ENCODE peak calls at places on chromosomes 6 and 20, in six cellular contexts. One of them, this sample, is unnamed.

GRCh38 chr6:45985026-45985425 is 30.6 kb downstream of the CLIC5 start:
- DNase-seq in HCT116: no peak
- DNase-seq in fibroblast of lung: no peak
- DNase-seq in GM23338: no peak
- DNase-seq in IMR-90: no peak
- DNase-seq in colonic mucosa: no peak
- DNase-seq in this sample: no peak

GRCh38 chr6:90008908-90009501 is 114.7 kb downstream of the GJA10 start:
- DNase-seq in HCT116: no peak
- DNase-seq in fibroblast of lung: peak
- DNase-seq in GM23338: no peak
- DNase-seq in IMR-90: peak
- DNase-seq in colonic mucosa: no peak
- DNase-seq in this sample: peak

GRCh38 chr6:118791499-118791898 is 102.5 kb upstream of the ASF1A start:
- DNase-seq in HCT116: no peak
- DNase-seq in fibroblast of lung: no peak
- DNase-seq in GM23338: no peak
- DNase-seq in IMR-90: no peak
- DNase-seq in colonic mucosa: no peak
- DNase-seq in this sample: no peak

GRCh38 chr20:2210646-2211556 is 84.9 kb upstream of the TGM3 start:
- DNase-seq in HCT116: no peak
- DNase-seq in fibroblast of lung: peak
- DNase-seq in GM23338: peak
- DNase-seq in IMR-90: peak
- DNase-seq in colonic mucosa: peak
- DNase-seq in this sample: peak

GRCh38 chr6:133804263-133804662 is 84.7 kb upstream of the TCF21 start:
- DNase-seq in HCT116: no peak
- DNase-seq in fibroblast of lung: peak
- DNase-seq in GM23338: no peak
- DNase-seq in IMR-90: peak
- DNase-seq in colonic mucosa: no peak
- DNase-seq in this sample: no peak

GRCh38 chr6:40528051-40528450 is 59.1 kb downstream of the LRFN2 start:
- DNase-seq in HCT116: no peak
- DNase-seq in fibroblast of lung: no peak
- DNase-seq in GM23338: no peak
- DNase-seq in IMR-90: no peak
- DNase-seq in colonic mucosa: no peak
- DNase-seq in this sample: no peak

GRCh38 chr6:499617-500016 is 108.1 kb downstream of the IRF4 start:
- DNase-seq in HCT116: no peak
- DNase-seq in fibroblast of lung: no peak
- DNase-seq in GM23338: no peak
- DNase-seq in IMR-90: no peak
- DNase-seq in colonic mucosa: no peak
- DNase-seq in this sample: no peak

GRCh38 chr20:5191829-5192569 is 65.2 kb downstream of the CDS2 start:
- DNase-seq in HCT116: peak
- DNase-seq in fibroblast of lung: peak
- DNase-seq in GM23338: peak
- DNase-seq in IMR-90: peak
- DNase-seq in colonic mucosa: peak
- DNase-seq in this sample: peak

GRCh38 chr6:132218063-132218696 is 183.1 kb downstream of the MOXD1 start:
- DNase-seq in HCT116: peak
- DNase-seq in fibroblast of lung: peak
- DNase-seq in GM23338: peak
- DNase-seq in IMR-90: peak
- DNase-seq in colonic mucosa: no peak
- DNase-seq in this sample: peak

GRCh38 chr6:14953806-14954205 is 292.1 kb upstream of the JARID2 start:
- DNase-seq in HCT116: no peak
- DNase-seq in fibroblast of lung: no peak
- DNase-seq in GM23338: no peak
- DNase-seq in IMR-90: no peak
- DNase-seq in colonic mucosa: no peak
- DNase-seq in this sample: no peak

GRCh38 chr20:22511943-22512910 is 72.1 kb downstream of the FOXA2 start:
- DNase-seq in HCT116: no peak
- DNase-seq in fibroblast of lung: no peak
- DNase-seq in GM23338: peak
- DNase-seq in IMR-90: no peak
- DNase-seq in colonic mucosa: peak
- DNase-seq in this sample: no peak

GRCh38 chr6:169106176-169106575 is 147.5 kb downstream of the THBS2 start:
- DNase-seq in HCT116: no peak
- DNase-seq in fibroblast of lung: peak
- DNase-seq in GM23338: no peak
- DNase-seq in IMR-90: peak
- DNase-seq in colonic mucosa: no peak
- DNase-seq in this sample: no peak

GRCh38 chr6:37714836-37715425 is 17.2 kb upstream of the MDGA1 start:
- DNase-seq in HCT116: no peak
- DNase-seq in fibroblast of lung: peak
- DNase-seq in GM23338: no peak
- DNase-seq in IMR-90: peak
- DNase-seq in colonic mucosa: no peak
- DNase-seq in this sample: no peak

GRCh38 chr6:17093692-17094091 is 8.2 kb upstream of the STMND1 start:
- DNase-seq in HCT116: no peak
- DNase-seq in fibroblast of lung: no peak
- DNase-seq in GM23338: peak
- DNase-seq in IMR-90: no peak
- DNase-seq in colonic mucosa: no peak
- DNase-seq in this sample: no peak

GRCh38 chr6:9315966-9316650 is 880.8 kb upstream of the SLC35B3 start:
- DNase-seq in HCT116: no peak
- DNase-seq in fibroblast of lung: no peak
- DNase-seq in GM23338: no peak
- DNase-seq in IMR-90: no peak
- DNase-seq in colonic mucosa: no peak
- DNase-seq in this sample: no peak

GRCh38 chr20:8154636-8155035 is 22.6 kb downstream of the PLCB1 start:
- DNase-seq in HCT116: no peak
- DNase-seq in fibroblast of lung: no peak
- DNase-seq in GM23338: no peak
- DNase-seq in IMR-90: no peak
- DNase-seq in colonic mucosa: no peak
- DNase-seq in this sample: no peak

GRCh38 chr6:138509371-138509770 is 10.1 kb upstream of the NHSL1 start:
- DNase-seq in HCT116: peak
- DNase-seq in fibroblast of lung: peak
- DNase-seq in GM23338: peak
- DNase-seq in IMR-90: peak
- DNase-seq in colonic mucosa: peak
- DNase-seq in this sample: peak

GRCh38 chr6:25472314-25472713 is 179.7 kb upstream of the SCGN start:
- DNase-seq in HCT116: no peak
- DNase-seq in fibroblast of lung: no peak
- DNase-seq in GM23338: peak
- DNase-seq in IMR-90: no peak
- DNase-seq in colonic mucosa: no peak
- DNase-seq in this sample: no peak
- TF ChIP-seq CTCF in HCT116: no peak
- TF ChIP-seq CTCF in fibroblast of lung: peak
- TF ChIP-seq CTCF in GM23338: peak
- TF ChIP-seq CTCF in IMR-90: peak
- TF ChIP-seq CTCF in colonic mucosa: no peak
- TF ChIP-seq CTCF in this sample: no peak

DNA sequence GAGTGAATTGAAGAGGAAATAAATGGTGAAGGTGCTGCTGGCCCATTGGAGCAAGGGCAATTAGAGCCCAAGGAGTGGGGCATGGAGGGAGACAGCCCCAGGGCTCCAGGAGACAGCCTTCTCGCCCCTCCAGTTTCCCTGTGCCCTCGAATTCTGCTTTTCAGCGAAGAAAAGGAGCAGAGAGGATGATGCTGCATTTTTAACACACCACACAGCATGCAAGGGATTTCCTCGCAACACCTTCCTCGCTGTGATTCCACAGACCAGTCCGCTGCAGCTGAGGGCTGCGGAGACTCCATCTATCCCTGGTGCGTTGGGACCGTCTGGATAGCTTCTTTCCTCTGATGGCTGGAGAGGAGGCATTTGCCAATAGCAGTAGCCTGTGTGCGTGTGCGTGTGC is 41.7 kb downstream of the PTCHD4 start:
- DNase-seq in HCT116: no peak
- DNase-seq in fibroblast of lung: no peak
- DNase-seq in GM23338: peak
- DNase-seq in IMR-90: peak
- DNase-seq in colonic mucosa: no peak
- DNase-seq in this sample: no peak
- H3K4me3 ChIP-seq in HCT116: no peak
- H3K4me3 ChIP-seq in fibroblast of lung: no peak
- H3K4me3 ChIP-seq in GM23338: peak
- H3K4me3 ChIP-seq in IMR-90: no peak
- H3K4me3 ChIP-seq in colonic mucosa: no peak
- H3K4me3 ChIP-seq in this sample: no peak

DNA sequence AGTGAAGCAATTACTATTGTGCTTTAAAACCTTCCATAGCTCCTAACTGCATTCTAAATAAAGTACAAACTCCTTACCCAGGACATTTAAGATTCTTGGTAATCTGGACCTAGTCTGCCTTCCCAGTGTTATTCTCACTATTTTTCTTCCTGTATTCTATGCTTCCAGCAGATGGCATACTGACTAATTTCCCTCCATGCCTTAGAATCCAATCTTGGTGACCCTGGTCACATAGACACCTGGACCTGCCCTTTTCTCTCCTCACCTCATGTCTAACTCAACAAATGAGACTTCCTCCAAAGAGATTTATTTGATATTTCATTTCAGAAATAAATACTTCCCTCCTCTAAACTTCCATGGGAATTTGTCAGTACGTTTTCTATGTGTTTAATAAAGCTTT is 25.8 kb downstream of the ROS1 start:
- DNase-seq in HCT116: no peak
- DNase-seq in fibroblast of lung: no peak
- DNase-seq in GM23338: peak
- DNase-seq in IMR-90: peak
- DNase-seq in colonic mucosa: no peak
- DNase-seq in this sample: peak
- TF ChIP-seq CTCF in HCT116: peak
- TF ChIP-seq CTCF in fibroblast of lung: peak
- TF ChIP-seq CTCF in GM23338: peak
- TF ChIP-seq CTCF in IMR-90: peak
- TF ChIP-seq CTCF in colonic mucosa: no peak
- TF ChIP-seq CTCF in this sample: peak

GRCh38 chr6:123802351-123802696 is 1.3 kb upstream of the NKAIN2 start:
- DNase-seq in HCT116: no peak
- DNase-seq in fibroblast of lung: no peak
- DNase-seq in GM23338: no peak
- DNase-seq in IMR-90: no peak
- DNase-seq in colonic mucosa: no peak
- DNase-seq in this sample: no peak
- H3K4me3 ChIP-seq in HCT116: no peak
- H3K4me3 ChIP-seq in fibroblast of lung: no peak
- H3K4me3 ChIP-seq in GM23338: no peak
- H3K4me3 ChIP-seq in IMR-90: no peak
- H3K4me3 ChIP-seq in colonic mucosa: no peak
- H3K4me3 ChIP-seq in this sample: no peak

DNA sequence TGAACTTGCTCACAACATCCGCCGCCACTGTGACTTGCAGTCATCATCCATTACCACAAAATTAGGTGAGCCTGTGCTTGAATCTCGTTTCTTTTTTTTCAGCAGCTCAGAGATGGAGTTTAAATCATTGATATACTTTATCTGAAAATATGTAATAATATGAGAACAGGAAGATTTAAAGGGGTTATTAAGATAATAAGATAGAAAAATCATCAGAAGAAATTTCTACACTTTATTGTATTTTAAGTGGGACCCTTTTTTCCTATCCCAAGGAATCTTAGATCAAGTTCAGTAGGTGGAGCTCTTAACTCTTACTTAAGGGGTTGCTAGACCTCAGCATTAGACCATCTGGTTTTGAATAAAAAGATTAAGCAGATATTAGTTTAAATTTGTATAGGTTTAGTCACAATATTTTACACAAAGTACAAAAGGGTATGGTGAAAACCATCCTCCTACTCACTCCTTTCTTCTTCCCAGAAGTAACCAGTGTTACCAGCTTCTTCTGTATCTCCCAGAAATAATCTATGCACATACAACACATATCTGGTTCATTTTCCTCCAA is 9.4 kb upstream of the NCOA7 start:
- DNase-seq in HCT116: no peak
- DNase-seq in fibroblast of lung: peak
- DNase-seq in GM23338: peak
- DNase-seq in IMR-90: peak
- DNase-seq in colonic mucosa: no peak
- DNase-seq in this sample: peak
- TF ChIP-seq CTCF in HCT116: peak
- TF ChIP-seq CTCF in fibroblast of lung: peak
- TF ChIP-seq CTCF in GM23338: no peak
- TF ChIP-seq CTCF in IMR-90: peak
- TF ChIP-seq CTCF in colonic mucosa: no peak
- TF ChIP-seq CTCF in this sample: no peak

GRCh38 chr6:105178636-105179035 is 1.2 kb downstream of the POPDC3 start:
- DNase-seq in HCT116: no peak
- DNase-seq in fibroblast of lung: no peak
- DNase-seq in GM23338: no peak
- DNase-seq in IMR-90: no peak
- DNase-seq in colonic mucosa: no peak
- DNase-seq in this sample: no peak
- H3K4me3 ChIP-seq in HCT116: peak
- H3K4me3 ChIP-seq in fibroblast of lung: peak
- H3K4me3 ChIP-seq in GM23338: peak
- H3K4me3 ChIP-seq in IMR-90: peak
- H3K4me3 ChIP-seq in colonic mucosa: no peak
- H3K4me3 ChIP-seq in this sample: peak

GRCh38 chr6:11232177-11232967 is at the start of gene NEDD9:
- DNase-seq in HCT116: peak
- DNase-seq in fibroblast of lung: peak
- DNase-seq in GM23338: peak
- DNase-seq in IMR-90: peak
- DNase-seq in colonic mucosa: peak
- DNase-seq in this sample: peak
- TF ChIP-seq CTCF in HCT116: no peak
- TF ChIP-seq CTCF in fibroblast of lung: no peak
- TF ChIP-seq CTCF in GM23338: no peak
- TF ChIP-seq CTCF in IMR-90: no peak
- TF ChIP-seq CTCF in colonic mucosa: no peak
- TF ChIP-seq CTCF in this sample: no peak

DNA sequence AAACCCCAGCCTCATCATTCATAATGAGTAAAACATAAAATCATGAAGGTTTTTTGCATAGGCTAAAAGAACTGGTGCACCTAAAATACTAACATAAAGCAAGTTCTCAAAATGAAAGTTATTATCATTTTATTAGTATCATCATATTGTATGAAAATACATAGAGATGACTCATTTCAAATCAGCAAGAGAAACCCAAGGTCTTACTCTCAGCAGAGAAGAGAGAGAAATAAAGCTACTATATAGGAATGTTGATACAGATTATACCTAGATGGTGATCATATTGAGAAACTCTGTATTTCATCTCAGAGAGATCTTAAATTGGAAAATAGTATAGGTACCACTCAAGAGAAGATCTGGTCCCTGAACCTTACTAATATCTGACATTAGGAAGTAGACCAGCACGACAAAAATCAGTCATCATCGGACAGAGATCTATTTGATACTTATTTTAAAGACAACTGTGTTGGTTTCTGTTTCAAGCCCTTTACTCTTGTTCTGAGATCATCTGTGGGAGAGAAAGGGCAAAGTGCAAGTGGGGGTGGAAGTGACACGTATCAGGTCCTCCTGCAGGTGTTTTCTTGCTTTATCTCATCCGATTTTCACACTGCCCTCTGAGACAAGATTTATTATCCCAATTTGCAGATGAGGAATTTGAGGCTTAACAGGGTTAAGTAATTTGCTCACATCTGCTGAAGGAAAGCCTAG is 532.3 kb downstream of the MAFB start:
- DNase-seq in HCT116: no peak
- DNase-seq in fibroblast of lung: no peak
- DNase-seq in GM23338: no peak
- DNase-seq in IMR-90: no peak
- DNase-seq in colonic mucosa: no peak
- DNase-seq in this sample: no peak
- H3K4me3 ChIP-seq in HCT116: no peak
- H3K4me3 ChIP-seq in fibroblast of lung: no peak
- H3K4me3 ChIP-seq in GM23338: no peak
- H3K4me3 ChIP-seq in IMR-90: no peak
- H3K4me3 ChIP-seq in colonic mucosa: no peak
- H3K4me3 ChIP-seq in this sample: no peak